ENCODE peak calls at places on chromosomes 3 and 15, in seven cellular contexts. Y is aorta, K is mucosa of descending colon, J is dorsolateral prefrontal cortex, M is cardiac fibroblast, F is coronary artery, T is right cardiac atrium. N is an unnamed sample.

GRCh38 chr3:46038916-46039315 is 11.6 kb upstream of the XCR1 start:
- DNase-seq in Y (no peak), K (no peak), J (no peak), M (no peak), F (no peak), T (no peak), N (no peak)

GRCh38 chr3:107217161-107217560 is 160.1 kb upstream of the CCDC54 start:
- DNase-seq in Y (no peak), K (no peak), J (no peak), M (peak; percentile 96), F (no peak), T (no peak), N (no peak)

GRCh38 chr3:188212308-188212969 is 58.5 kb downstream of the LPP start:
- DNase-seq in Y (peak; percentile 82), K (no peak), J (no peak), M (peak; percentile 57), F (peak; percentile 87), T (no peak), N (no peak)

GRCh38 chr15:72058590-72058989 is 59.4 kb downstream of the MYO9A start:
- DNase-seq in Y (no peak), K (no peak), J (no peak), M (no peak), F (no peak), T (no peak), N (no peak)

GRCh38 chr3:138862531-138862923 is 27.8 kb upstream of the PIK3CB start:
- DNase-seq in Y (no peak), K (no peak), J (no peak), M (no peak), F (no peak), T (no peak), N (no peak)

GRCh38 chr3:36393563-36393962 is 13.3 kb downstream of the STAC start:
- DNase-seq in Y (no peak), K (no peak), J (no peak), M (no peak), F (no peak), T (no peak), N (no peak)

GRCh38 chr15:34647569-34648334 is 64.3 kb upstream of the GOLGA8B start:
- DNase-seq in Y (no peak), K (no peak), J (no peak), M (no peak), F (no peak), T (no peak), N (peak; percentile 4)

GRCh38 chr3:98884675-98885371 is 16.7 kb downstream of the DCBLD2 start:
- DNase-seq in Y (no peak), K (no peak), J (no peak), M (peak; percentile 78), F (no peak), T (no peak), N (no peak)

DNA sequence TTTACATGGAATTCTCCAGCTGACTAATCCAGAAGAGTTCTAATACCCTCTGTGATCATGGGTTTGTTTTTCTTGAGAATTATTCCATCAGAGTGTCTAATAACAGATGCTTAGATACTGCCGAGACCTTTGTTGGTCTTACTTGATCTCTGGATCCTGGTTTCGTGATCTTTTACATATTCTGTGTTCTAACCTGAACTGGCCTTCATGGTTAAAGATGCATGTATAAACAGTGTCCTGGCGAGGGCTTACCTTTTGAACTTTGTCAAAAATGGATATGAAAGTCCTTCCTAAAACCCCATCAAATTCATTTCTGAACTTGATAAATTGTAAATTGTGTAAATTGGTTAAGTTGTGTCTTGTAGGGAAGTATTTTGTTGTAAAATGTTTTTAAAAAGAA is 24.8 kb downstream of the UBE2Q2 start:
- DNase-seq in Y (no peak), K (no peak), J (no peak), M (no peak), F (no peak), T (no peak), N (no peak)
- H3K4me3 ChIP-seq in Y (no peak overlapping the region), K (no peak overlapping the region), J (no peak overlapping the region), M (no peak overlapping the region), F (no peak overlapping the region), T (no peak overlapping the region), N (no peak overlapping the region)

DNA sequence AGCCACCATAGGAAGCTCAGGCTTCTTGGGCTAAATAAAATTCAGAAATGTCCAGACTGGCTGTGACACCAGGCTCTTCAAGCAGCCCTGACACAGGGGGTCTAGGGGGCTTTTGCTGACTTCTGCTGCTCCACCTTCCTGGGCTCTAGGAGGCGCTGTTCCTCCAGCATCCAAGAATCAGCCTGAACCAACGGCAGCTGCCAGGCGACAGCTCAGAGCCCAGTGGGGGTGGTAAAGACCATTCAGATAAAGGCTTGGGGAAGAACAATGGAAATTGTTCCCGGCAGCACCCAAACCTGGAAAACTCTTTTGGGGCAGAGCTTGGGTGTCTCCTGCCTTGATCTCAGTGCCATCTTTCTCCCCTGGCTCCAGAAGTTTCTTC is 21.6 kb upstream of the PSTPIP1 start:
- DNase-seq in Y (peak; percentile 82), K (no peak), J (peak; percentile 60), M (peak; percentile 74), F (no peak), T (peak; percentile 47), N (no peak)
- H3K4me3 ChIP-seq in Y (no peak overlapping the region), K (no peak overlapping the region), J (peak overlapping the region; percentile 19), M (no peak overlapping the region), F (no peak overlapping the region), T (no peak overlapping the region), N (no peak overlapping the region)

DNA sequence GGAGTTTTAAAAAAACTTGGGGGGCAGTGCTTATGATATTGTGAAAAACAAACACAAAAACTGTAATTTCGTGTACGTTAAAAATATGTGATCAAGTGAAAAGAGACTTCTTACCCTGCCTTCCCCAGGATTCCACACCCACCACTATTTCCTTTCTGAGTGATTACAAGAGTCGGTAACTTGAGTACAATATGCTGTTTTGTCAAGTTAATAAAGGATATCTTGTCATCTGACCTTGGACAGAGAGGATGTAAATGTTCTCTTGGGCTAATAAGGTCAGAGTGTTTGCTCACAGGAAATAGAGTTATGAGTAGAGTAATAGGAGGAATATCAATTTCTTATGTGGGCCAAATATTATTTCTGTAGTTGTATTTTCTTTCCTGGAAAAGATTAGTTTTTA is 68.1 kb downstream of the NOX5 start:
- DNase-seq in Y (no peak), K (no peak), J (no peak), M (no peak), F (no peak), T (no peak), N (no peak)
- H3K4me3 ChIP-seq in Y (no peak overlapping the region), K (no peak overlapping the region), J (no peak overlapping the region), M (no peak overlapping the region), F (no peak overlapping the region), T (no peak overlapping the region), N (no peak overlapping the region)

GRCh38 chr3:49017646-49017977 is 768 bp downstream of the DALRD3 start:
- DNase-seq in Y (no peak), K (peak; percentile 81), J (no peak), M (no peak), F (no peak), T (no peak), N (no peak)
- H3K4me3 ChIP-seq in Y (no peak overlapping the region), K (peak overlapping the region; percentile 60), J (peak overlapping the region; percentile 93), M (peak overlapping the region; percentile 75), F (peak overlapping the region; percentile 84), T (peak overlapping the region; percentile 64), N (peak overlapping the region; percentile 82)

DNA sequence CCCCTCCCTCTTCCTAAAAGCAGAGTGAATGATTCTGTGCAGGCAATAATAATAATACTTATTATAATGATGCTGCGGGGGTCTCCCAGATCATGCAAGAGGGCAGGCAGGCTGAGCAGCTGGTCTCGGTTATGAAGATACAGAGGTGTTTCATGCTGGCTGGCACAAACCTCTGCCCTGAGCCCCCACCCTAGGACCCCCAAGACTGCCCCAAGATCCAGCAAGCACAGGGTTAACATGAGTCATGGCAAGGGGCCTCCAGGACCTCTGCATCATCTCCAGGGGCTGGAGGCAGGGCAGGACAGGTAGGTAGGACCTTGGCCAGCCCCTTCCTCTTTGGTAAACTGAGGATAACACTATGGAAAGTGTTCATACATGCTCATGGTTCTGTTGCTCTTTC is 2.7 kb downstream of the MGLL start:
- DNase-seq in Y (no peak), K (no peak), J (no peak), M (no peak), F (no peak), T (no peak), N (no peak)
- H3K4me3 ChIP-seq in Y (no peak overlapping the region), K (no peak overlapping the region), J (peak overlapping the region; percentile 86), M (no peak overlapping the region), F (peak overlapping the region; percentile 97), T (peak overlapping the region; percentile 85), N (no peak overlapping the region)

GRCh38 chr15:84979651-84980050 is 2.0 kb upstream of the PDE8A start:
- DNase-seq in Y (no peak), K (peak; percentile 70), J (no peak), M (no peak), F (no peak), T (peak; percentile 29), N (no peak)
- H3K4me3 ChIP-seq in Y (no peak overlapping the region), K (no peak overlapping the region), J (peak overlapping the region; percentile 93), M (no peak overlapping the region), F (peak overlapping the region; percentile 85), T (no peak overlapping the region), N (no peak overlapping the region)

GRCh38 chr3:129429080-129429451 is 630 bp upstream of the EFCAB12 start:
- DNase-seq in Y (no peak), K (no peak), J (no peak), M (no peak), F (no peak), T (no peak), N (no peak)
- H3K4me3 ChIP-seq in Y (no peak overlapping the region), K (no peak overlapping the region), J (peak overlapping the region; percentile 74), M (no peak overlapping the region), F (peak overlapping the region; percentile 80), T (no peak overlapping the region), N (no peak overlapping the region)

GRCh38 chr3:129001817-129002572 is 891 bp downstream of the EFCC1 start:
- DNase-seq in Y (no peak), K (no peak), J (no peak), M (no peak), F (no peak), T (no peak), N (no peak)

GRCh38 chr3:129004639-129005295 is 3.7 kb downstream of the EFCC1 start:
- DNase-seq in Y (no peak), K (no peak), J (no peak), M (no peak), F (no peak), T (no peak), N (peak; percentile 10)

GRCh38 chr3:129002573-129003569 is 1.8 kb downstream of the EFCC1 start:
- DNase-seq in Y (no peak), K (no peak), J (no peak), M (no peak), F (no peak), T (no peak), N (no peak)

GRCh38 chr3:129005526-129006303 is 4.6 kb downstream of the EFCC1 start:
- DNase-seq in Y (no peak), K (no peak), J (no peak), M (peak; percentile 66), F (no peak), T (no peak), N (peak; percentile 62)

GRCh38 chr3:129003578-129004112 is 2.5 kb downstream of the EFCC1 start:
- DNase-seq in Y (no peak), K (peak; percentile 81), J (no peak), M (no peak), F (no peak), T (no peak), N (peak; percentile 61)
- H3K4me3 ChIP-seq in Y (no peak overlapping the region), K (no peak overlapping the region), J (peak overlapping the region; percentile 46), M (no peak overlapping the region), F (peak overlapping the region; percentile 53), T (no peak overlapping the region), N (no peak overlapping the region)

DNA sequence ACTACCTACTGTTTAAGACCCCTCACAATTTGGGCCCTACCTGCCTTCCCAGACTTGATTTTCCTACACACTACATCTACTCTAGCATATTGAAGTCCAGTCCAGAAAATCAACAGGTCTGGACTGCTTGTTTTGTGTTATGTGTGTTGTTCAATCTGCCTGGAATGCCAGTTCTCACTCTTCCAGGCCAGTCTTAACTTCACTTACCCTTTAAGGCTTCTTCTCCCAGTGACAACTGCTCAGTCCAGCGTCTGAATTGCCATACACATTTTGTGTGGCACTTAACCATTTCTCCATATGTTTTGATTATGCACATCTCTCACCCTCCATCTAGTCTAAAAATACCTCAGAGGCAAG is 1.1 kb downstream of the TICRR start:
- DNase-seq in Y (no peak), K (no peak), J (no peak), M (peak; percentile 20), F (no peak), T (no peak), N (no peak)
- H3K4me3 ChIP-seq in Y (no peak overlapping the region), K (no peak overlapping the region), J (no peak overlapping the region), M (peak overlapping the region; percentile 73), F (peak overlapping the region; percentile 82), T (no peak overlapping the region), N (no peak overlapping the region)

N was measured in thyroid gland.